ENCODE peak calls at places on chromosomes 5 and 9, in five cellular contexts. G is gastrocnemius medialis, O is fibroblast of lung, J is tibial nerve, U is body of pancreas. R is an unnamed sample.

GRCh38 chr5:54844905-54845566 is 140.4 kb downstream of the ESM1 start:
- DNase-seq in U (no peak), O (peak), J (no peak), G (no peak), R (no peak)

GRCh38 chr9:129987941-129988340 is 55.0 kb downstream of the FNBP1 start:
- DNase-seq in J (no peak), U (no peak), O (no peak), G (no peak), R (no peak)

GRCh38 chr9:95055851-95056551 is 261.5 kb downstream of the FANCC start:
- DNase-seq in O (peak), J (no peak), G (no peak), U (no peak), R (no peak)

GRCh38 chr9:33159760-33160127 is 7.4 kb downstream of the B4GALT1 start:
- DNase-seq in U (no peak), G (no peak), O (peak), J (peak), R (peak)

GRCh38 chr5:4422247-4422646 is 717.9 kb upstream of the ADAMTS16 start:
- DNase-seq in G (no peak), U (no peak), O (no peak), J (no peak), R (no peak)

GRCh38 chr5:62306494-62307363 is 723 bp downstream of the KIF2A start:
- DNase-seq in J (no peak), G (no peak), U (peak), O (peak), R (peak)

GRCh38 chr5:390571-391491 is 52.1 kb upstream of the EXOC3 start:
- DNase-seq in J (no peak), U (no peak), G (no peak), O (no peak), R (no peak)

GRCh38 chr5:96292582-96293247 is 140.3 kb downstream of the PCSK1 start:
- DNase-seq in U (peak), G (no peak), J (no peak), O (no peak), R (no peak)

GRCh38 chr9:133115604-133116345 is 5.3 kb downstream of the RALGDS start:
- DNase-seq in J (no peak), O (peak), G (peak), U (no peak), R (no peak)

GRCh38 chr5:58235279-58235678 is 224.6 kb downstream of the PLK2 start:
- DNase-seq in G (no peak), J (no peak), U (no peak), O (no peak), R (no peak)

GRCh38 chr5:848671-849111 is 2.1 kb downstream of the ZDHHC11 start:
- DNase-seq in O (no peak), J (no peak), U (no peak), G (no peak), R (no peak)

GRCh38 chr9:34601883-34602570 is 9.9 kb downstream of the RPP25L start:
- DNase-seq in G (no peak), J (no peak), U (no peak), O (no peak), R (no peak)

GRCh38 chr9:135805422-135806022 is 101.8 kb downstream of the CAMSAP1 start:
- DNase-seq in J (no peak), G (no peak), U (no peak), O (no peak), R (no peak)
- H3K27ac ChIP-seq in J (no peak), G (no peak), U (no peak), O (no peak), R (no peak)

DNA sequence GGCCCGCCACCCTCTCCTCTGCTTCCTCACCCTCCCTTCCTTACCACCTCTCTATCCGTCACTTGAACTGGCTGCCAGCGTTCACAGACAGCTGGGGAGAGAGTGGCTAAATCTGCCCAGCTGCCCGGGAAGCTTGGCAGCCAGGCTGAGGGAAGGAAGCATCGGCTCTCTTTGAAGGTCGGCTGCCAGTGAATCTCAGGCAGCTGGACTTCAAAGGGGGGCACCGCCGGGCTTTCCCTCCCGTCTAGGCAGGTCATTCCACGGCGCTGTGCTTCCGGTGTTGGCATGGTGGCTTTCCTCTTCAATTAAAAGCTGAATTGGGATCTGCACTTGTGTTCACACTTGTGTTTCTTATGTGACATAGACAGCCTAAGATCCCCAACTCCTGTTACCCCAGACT is 174.0 kb downstream of the GDNF start:
- DNase-seq in G (peak), U (peak), O (peak), J (no peak), R (no peak)
- H3K27ac ChIP-seq in G (peak), U (no peak), O (peak), J (no peak), R (no peak)

DNA sequence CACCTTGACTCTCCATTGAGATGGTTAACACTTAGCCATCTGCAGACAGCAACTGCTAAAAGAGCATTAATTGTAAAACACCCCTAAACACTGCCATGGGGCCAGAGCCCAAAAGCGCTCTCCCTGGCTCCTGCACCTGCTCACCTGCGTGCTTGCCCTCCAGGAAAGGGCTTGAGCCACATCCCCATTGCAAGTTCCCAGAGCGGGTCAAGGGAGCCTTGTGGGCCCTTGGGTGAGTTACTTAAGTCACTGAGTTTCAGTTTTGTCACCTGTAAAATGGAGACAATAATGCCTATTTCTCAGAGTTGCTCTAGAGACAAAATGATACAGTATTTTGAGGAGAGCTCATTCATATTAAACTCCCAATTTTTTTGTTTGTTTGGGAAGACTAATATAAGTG is 967.8 kb downstream of the PTPRD start:
- DNase-seq in U (no peak), J (no peak), G (no peak), O (no peak), R (no peak)
- H3K27ac ChIP-seq in U (no peak), J (no peak), G (no peak), O (no peak), R (no peak)

GRCh38 chr5:81140461-81140860 is 92.7 kb upstream of the CKMT2 start:
- DNase-seq in U (no peak), G (no peak), O (no peak), J (no peak), R (no peak)
- H3K27ac ChIP-seq in U (no peak), G (no peak), O (no peak), J (no peak), R (no peak)

GRCh38 chr5:109920736-109921135 is 231.0 kb downstream of the MAN2A1 start:
- DNase-seq in U (no peak), O (no peak), G (no peak), J (no peak), R (no peak)
- H3K27ac ChIP-seq in U (no peak), O (no peak), G (no peak), J (no peak), R (no peak)

GRCh38 chr5:150618188-150618587 is 22.3 kb upstream of the SYNPO start:
- DNase-seq in J (no peak), G (no peak), U (no peak), O (peak), R (no peak)

GRCh38 chr5:150615141-150615699 is 25.2 kb upstream of the SYNPO start:
- DNase-seq in U (peak), J (no peak), G (no peak), O (peak), R (peak)

GRCh38 chr5:150614651-150615040 is 25.8 kb upstream of the SYNPO start:
- DNase-seq in U (no peak), G (no peak), J (no peak), O (no peak), R (no peak)

GRCh38 chr5:150616024-150616470 is 24.4 kb upstream of the SYNPO start:
- DNase-seq in O (peak), J (no peak), U (peak), G (no peak), R (no peak)

DNA sequence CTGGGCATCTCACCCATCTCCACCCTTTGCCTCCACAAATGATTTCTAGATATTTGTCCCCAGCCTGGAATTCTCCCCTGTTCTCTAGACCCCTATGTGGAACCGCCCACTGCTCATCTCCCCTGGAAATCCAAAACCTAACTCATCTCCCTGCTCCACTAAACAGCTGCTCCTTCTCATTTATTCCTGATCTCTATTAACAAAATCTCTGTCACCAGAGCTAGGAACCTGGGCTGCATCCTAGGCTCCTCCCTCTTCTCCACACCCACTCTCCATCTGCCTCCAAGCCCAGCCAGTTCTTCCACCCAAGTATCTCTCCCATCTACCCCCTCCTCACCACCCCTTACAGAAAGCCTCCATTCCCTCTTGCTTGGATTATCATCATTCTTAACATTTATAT is 24.0 kb upstream of the SYNPO start:
- DNase-seq in U (no peak), O (no peak), J (no peak), G (no peak), R (no peak)
- H3K27ac ChIP-seq in U (peak), O (no peak), J (no peak), G (peak), R (peak)

DNA sequence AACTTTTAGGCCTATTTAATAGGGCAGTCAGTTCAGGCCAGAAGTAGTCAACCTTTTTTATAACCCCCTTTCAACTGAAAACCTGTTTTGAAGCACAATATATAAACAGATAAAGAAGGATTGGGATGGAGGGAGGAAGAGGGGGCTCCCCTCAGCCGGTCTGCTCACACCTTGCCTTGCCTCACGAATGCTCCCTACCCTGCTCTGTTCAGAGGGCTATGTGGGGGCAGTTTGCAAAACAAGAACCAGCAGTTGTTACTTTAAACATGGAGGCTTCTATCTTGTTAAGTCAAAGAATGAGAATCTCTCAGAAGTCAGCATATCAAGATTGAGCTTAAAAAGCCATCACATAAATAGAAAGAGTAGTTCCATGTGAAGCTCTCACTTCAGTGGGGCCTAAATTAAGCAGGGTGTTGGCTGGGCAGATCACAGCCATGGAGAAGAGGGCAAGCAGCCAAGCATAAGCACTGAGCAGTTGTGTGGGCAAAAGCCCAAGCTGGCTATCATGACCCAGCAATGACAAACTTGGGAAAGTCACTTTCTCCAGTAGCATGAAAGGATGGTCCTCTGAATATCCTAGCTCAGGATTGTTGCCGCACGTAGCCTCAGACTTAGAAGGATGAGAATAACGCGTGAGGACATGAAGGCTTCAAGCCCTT is 70.6 kb downstream of the ALDH1A1 start:
- DNase-seq in U (peak), G (peak), O (no peak), J (no peak), R (peak)
- H3K27ac ChIP-seq in U (no peak), G (peak), O (no peak), J (no peak), R (peak)

GRCh38 chr9:125820100-125820804 is 73.1 kb downstream of the PBX3 start:
- DNase-seq in O (peak), G (no peak), U (no peak), J (no peak), R (no peak)

GRCh38 chr9:125815568-125815967 is 68.4 kb downstream of the PBX3 start:
- DNase-seq in G (no peak), O (peak), U (no peak), J (no peak), R (no peak)

GRCh38 chr9:125812403-125812802 is 65.2 kb downstream of the PBX3 start:
- DNase-seq in G (no peak), U (no peak), J (no peak), O (no peak), R (no peak)

GRCh38 chr9:125821078-125821477 is 73.9 kb downstream of the PBX3 start:
- DNase-seq in G (no peak), O (no peak), J (no peak), U (no peak), R (no peak)

DNA sequence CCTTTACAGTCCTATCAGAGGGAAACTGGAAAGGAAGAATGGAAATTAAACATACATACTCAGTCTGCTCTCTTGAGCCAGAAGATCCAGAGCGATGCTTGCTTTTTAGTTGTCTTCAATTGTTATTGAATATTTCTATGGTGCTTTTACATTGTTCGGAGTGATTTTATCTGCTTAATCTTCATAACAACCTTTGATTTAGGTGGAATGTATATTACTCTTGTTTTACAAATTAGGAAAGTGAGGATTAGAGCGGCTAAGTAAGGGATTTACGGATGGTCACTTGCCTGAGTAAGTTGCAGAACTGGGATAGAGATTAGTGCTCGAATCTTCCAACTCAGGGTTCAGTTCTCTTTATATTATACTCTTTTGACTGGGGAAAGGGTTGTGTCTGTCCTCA is 69.1 kb downstream of the PBX3 start:
- DNase-seq in J (no peak), G (no peak), O (no peak), U (no peak), R (no peak)
- H3K27ac ChIP-seq in J (no peak), G (no peak), O (no peak), U (no peak), R (no peak)

GRCh38 chr5:172104801-172105701 is 83.0 kb downstream of the STK10 start:
- DNase-seq in G (no peak), U (no peak), O (no peak), J (no peak), R (no peak)

GRCh38 chr5:172106511-172107356 is 81.3 kb downstream of the STK10 start:
- DNase-seq in O (no peak), J (peak), U (peak), G (no peak), R (no peak)

GRCh38 chr5:172105811-172106210 is 82.2 kb downstream of the STK10 start:
- DNase-seq in U (no peak), O (no peak), G (no peak), J (no peak), R (no peak)

GRCh38 chr5:172109749-172110148 is 78.3 kb downstream of the STK10 start:
- DNase-seq in J (no peak), O (no peak), G (no peak), U (no peak), R (no peak)

DNA sequence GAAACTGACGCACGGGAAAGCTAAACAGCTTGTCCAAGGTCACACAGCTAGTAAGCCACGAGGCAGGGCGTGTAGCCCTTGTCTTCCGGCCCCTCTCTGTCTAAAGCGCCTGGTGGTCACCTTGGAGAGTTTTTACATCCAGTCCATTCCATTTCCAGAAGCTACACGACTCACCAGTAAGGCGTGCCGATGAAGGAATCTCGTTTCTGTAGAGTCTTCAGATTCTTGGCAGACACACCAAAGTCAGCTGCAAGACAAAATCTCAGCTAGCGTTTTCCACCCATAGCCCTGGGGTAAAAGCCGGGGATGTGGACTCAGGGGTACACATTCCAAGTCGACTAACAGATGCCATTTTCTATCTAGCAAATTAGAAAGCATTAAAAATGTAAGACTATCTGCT is 80.4 kb downstream of the STK10 start:
- DNase-seq in O (peak), G (no peak), J (no peak), U (no peak), R (no peak)
- H3K27ac ChIP-seq in O (peak), G (no peak), J (no peak), U (no peak), R (no peak)